ENCODE peak calls at places on chromosomes 11 and 22, in four cellular contexts. K is HCT116, H is left ventricle myocardium superior, J is left cardiac atrium. S is an unnamed sample.

GRCh38 chr11:112016765-112017356 is 8.3 kb upstream of the DLAT start:
- ATAC-seq in J (peak; percentile 5), H (peak; percentile 29), K (no peak), S (no peak)

GRCh38 chr11:120314861-120315260 is 10.2 kb upstream of the TLCD5 start:
- ATAC-seq in H (no peak), K (no peak), J (no peak), S (no peak)

GRCh38 chr11:120688166-120688565 is 176.6 kb downstream of the GRIK4 start:
- ATAC-seq in K (no peak), J (no peak), H (no peak), S (no peak)

GRCh38 chr22:27877501-27877900 is 41.6 kb downstream of the PITPNB start:
- ATAC-seq in H (no peak), J (no peak), K (no peak), S (no peak)

GRCh38 chr22:39940757-39941305 is 19.4 kb upstream of the TMA7B start:
- ATAC-seq in H (no peak), J (no peak), K (no peak), S (no peak)

GRCh38 chr11:93718057-93718563 is 23.2 kb downstream of the TAF1D start:
- ATAC-seq in H (no peak), J (no peak), K (no peak), S (no peak)

GRCh38 chr11:27319065-27319464 is 44.0 kb downstream of the CCDC34 start:
- ATAC-seq in J (no peak), K (peak; percentile 85), H (no peak), S (peak; percentile 85)

GRCh38 chr11:105867742-105868141 is 154.3 kb downstream of the MSANTD4 start:
- ATAC-seq in H (no peak), J (no peak), K (no peak), S (no peak)

GRCh38 chr22:45460288-45461109 is 42.2 kb upstream of the FBLN1 start:
- ATAC-seq in J (peak; percentile 98), H (peak; percentile 98), K (no peak), S (peak; percentile 68)

GRCh38 chr22:45585946-45586540 is 83.4 kb downstream of the FBLN1 start:
- ATAC-seq in H (no peak), K (no peak), J (no peak), S (no peak)

GRCh38 chr11:77602385-77603105 is 12.8 kb downstream of the AQP11 start:
- ATAC-seq in K (peak; percentile 69), J (peak; percentile 91), H (peak; percentile 61), S (peak; percentile 91)

GRCh38 chr22:31235076-31235475 is 23.0 kb downstream of the LIMK2 start:
- ATAC-seq in K (no peak), J (no peak), H (no peak), S (no peak)

GRCh38 chr11:124889692-124890091 is 8.0 kb downstream of the ROBO4 start:
- ATAC-seq in K (no peak), H (no peak), J (no peak), S (no peak)

GRCh38 chr22:26534874-26535470 is 22.7 kb upstream of the TFIP11 start:
- ATAC-seq in J (no peak), H (no peak), K (no peak), S (no peak)

GRCh38 chr22:35930933-35931332 is 97.7 kb downstream of the RBFOX2 start:
- ATAC-seq in H (peak; percentile 96), K (peak; percentile 85), J (peak; percentile 88), S (peak; percentile 99)

GRCh38 chr11:93662177-93662575 is 694 bp downstream of the CEP295 start:
- ATAC-seq in H (no peak), K (no peak), J (no peak), S (no peak)

GRCh38 chr22:49738566-49738965 is 89.1 kb downstream of the BRD1 start:
- ATAC-seq in H (no peak), J (no peak), K (no peak), S (no peak)

GRCh38 chr11:94112182-94112960 is 16.3 kb upstream of the PANX1 start:
- ATAC-seq in H (peak; percentile 85), J (peak; percentile 65), K (no peak), S (no peak)

GRCh38 chr22:20569059-20570058 is 61.9 kb downstream of the MED15 start:
- ATAC-seq in H (peak; percentile 85), J (peak; percentile 83), K (peak; percentile 84), S (peak; percentile 89)

GRCh38 chr22:39205344-39206021 is 39.3 kb downstream of the PDGFB start:
- ATAC-seq in J (peak; percentile 86), K (peak; percentile 95), H (no peak), S (peak; percentile 93)

GRCh38 chr11:10379871-10380568 is 75.0 kb upstream of the AMPD3 start:
- ATAC-seq in K (no peak), H (no peak), J (peak; percentile 62), S (no peak)

GRCh38 chr11:15146271-15147003 is 31.7 kb downstream of the INSC start:
- ATAC-seq in J (no peak), H (peak; percentile 40), K (no peak), S (no peak)

GRCh38 chr11:128628686-128629085 is 41.3 kb upstream of the ETS1 start:
- ATAC-seq in K (no peak), H (no peak), J (no peak), S (no peak)

GRCh38 chr22:27859336-27859735 is 57.8 kb upstream of the MN1 start:
- ATAC-seq in K (no peak), H (no peak), J (no peak), S (peak; percentile 32)

GRCh38 chr11:36027731-36028130 is 83.9 kb downstream of the LDLRAD3 start:
- ATAC-seq in H (no peak), K (no peak), J (no peak), S (no peak)

GRCh38 chr11:132972565-132972964 is 559.7 kb downstream of the OPCML start:
- ATAC-seq in K (no peak), J (no peak), H (no peak), S (no peak)

GRCh38 chr11:82752801-82753200 is 19.1 kb upstream of the FAM181B start:
- ATAC-seq in J (no peak), K (no peak), H (no peak), S (no peak)

GRCh38 chr22:36862251-36863242 is 1.7 kb downstream of the NCF4 start:
- ATAC-seq in J (peak; percentile 61), K (no peak), H (peak; percentile 67), S (no peak)

S was measured in SK-N-SH treated with all-trans-retinoic acid at 6 μM for 48 hours.